ENCODE peak calls at places on chromosomes 7 and 10, in six cellular contexts. One of them, this sample, is unnamed. For H3K9me3, the result is how much of the 10 kb centered on the place peaks cover.

GRCh38 chr7:38312776-38313175 is 39.3 kb upstream of the TARP start:
- DNase-seq in A549: no peak
- DNase-seq in ovary: no peak
- DNase-seq in H1: no peak
- DNase-seq in transverse colon: no peak
- DNase-seq in tibial nerve: no peak
- DNase-seq in this sample: no peak

GRCh38 chr10:9824546-9825164 is 1193.0 kb upstream of the CELF2 start:
- DNase-seq in ovary: no peak
- DNase-seq in A549: no peak
- DNase-seq in transverse colon: no peak
- DNase-seq in tibial nerve: no peak
- DNase-seq in H1: no peak
- DNase-seq in this sample: peak

GRCh38 chr10:75405201-75406143 is 3.9 kb upstream of the ZNF503 start:
- DNase-seq in A549: no peak
- DNase-seq in ovary: peak
- DNase-seq in H1: no peak
- DNase-seq in tibial nerve: no peak
- DNase-seq in transverse colon: peak
- DNase-seq in this sample: peak

GRCh38 chr7:29140873-29141468 is 5.4 kb downstream of the CPVL start:
- DNase-seq in transverse colon: peak
- DNase-seq in H1: no peak
- DNase-seq in ovary: no peak
- DNase-seq in A549: no peak
- DNase-seq in tibial nerve: peak
- DNase-seq in this sample: no peak

GRCh38 chr10:131656009-131656408 is 244.8 kb upstream of the PPP2R2D start:
- DNase-seq in ovary: no peak
- DNase-seq in transverse colon: no peak
- DNase-seq in A549: no peak
- DNase-seq in H1: no peak
- DNase-seq in tibial nerve: no peak
- DNase-seq in this sample: peak

GRCh38 chr10:103448751-103449150 is 3.4 kb downstream of the CALHM2 start:
- DNase-seq in transverse colon: peak
- DNase-seq in tibial nerve: peak
- DNase-seq in ovary: peak
- DNase-seq in A549: no peak
- DNase-seq in H1: no peak
- DNase-seq in this sample: no peak

GRCh38 chr10:76150139-76150885 is 718.9 kb downstream of the LRMDA start:
- DNase-seq in H1: no peak
- DNase-seq in tibial nerve: no peak
- DNase-seq in A549: no peak
- DNase-seq in ovary: peak
- DNase-seq in transverse colon: no peak
- DNase-seq in this sample: peak

GRCh38 chr7:99576251-99576650 is 17.8 kb downstream of the ZNF655 start:
- DNase-seq in transverse colon: no peak
- DNase-seq in H1: no peak
- DNase-seq in A549: no peak
- DNase-seq in tibial nerve: no peak
- DNase-seq in ovary: no peak
- DNase-seq in this sample: no peak

GRCh38 chr10:18737236-18737635 is 78.0 kb downstream of the ARL5B start:
- DNase-seq in tibial nerve: no peak
- DNase-seq in ovary: no peak
- DNase-seq in transverse colon: no peak
- DNase-seq in A549: no peak
- DNase-seq in H1: no peak
- DNase-seq in this sample: no peak

GRCh38 chr7:2405601-2406345 is 2.4 kb downstream of the CHST12 start:
- DNase-seq in ovary: no peak
- DNase-seq in tibial nerve: no peak
- DNase-seq in A549: no peak
- DNase-seq in transverse colon: peak
- DNase-seq in H1: no peak
- DNase-seq in this sample: no peak

GRCh38 chr10:34247560-34247959 is 567.5 kb downstream of the PARD3 start:
- DNase-seq in ovary: no peak
- DNase-seq in H1: no peak
- DNase-seq in A549: no peak
- DNase-seq in tibial nerve: no peak
- DNase-seq in transverse colon: no peak
- DNase-seq in this sample: no peak

GRCh38 chr10:4470231-4470840 is 355.7 kb upstream of the AKR1E2 start:
- DNase-seq in A549: no peak
- DNase-seq in ovary: no peak
- DNase-seq in tibial nerve: no peak
- DNase-seq in transverse colon: no peak
- DNase-seq in H1: no peak
- DNase-seq in this sample: no peak

GRCh38 chr10:24952146-24952700 is at the start of gene PRTFDC1:
- DNase-seq in transverse colon: peak
- DNase-seq in tibial nerve: peak
- DNase-seq in A549: peak
- DNase-seq in H1: no peak
- DNase-seq in ovary: peak
- DNase-seq in this sample: peak

GRCh38 chr7:129122751-129123516 is 21.6 kb upstream of the TSPAN33 start:
- DNase-seq in ovary: no peak
- DNase-seq in A549: no peak
- DNase-seq in H1: no peak
- DNase-seq in tibial nerve: no peak
- DNase-seq in transverse colon: no peak
- DNase-seq in this sample: no peak

GRCh38 chr7:4270941-4271715 is 411.0 kb upstream of the FOXK1 start:
- DNase-seq in H1: no peak
- DNase-seq in ovary: no peak
- DNase-seq in tibial nerve: no peak
- DNase-seq in A549: no peak
- DNase-seq in transverse colon: no peak
- DNase-seq in this sample: no peak

GRCh38 chr7:82441916-82442478 is 1.6 kb downstream of the CACNA2D1 start:
- DNase-seq in tibial nerve: no peak
- DNase-seq in transverse colon: no peak
- DNase-seq in A549: no peak
- DNase-seq in H1: no peak
- DNase-seq in ovary: no peak
- DNase-seq in this sample: no peak

GRCh38 chr10:16891375-16892313 is 74.4 kb upstream of the RSU1 start:
- DNase-seq in A549: no peak
- DNase-seq in H1: peak
- DNase-seq in ovary: peak
- DNase-seq in transverse colon: peak
- DNase-seq in tibial nerve: peak
- DNase-seq in this sample: peak

GRCh38 chr10:113523628-113524027 is 29.2 kb upstream of the HABP2 start:
- DNase-seq in ovary: no peak
- DNase-seq in H1: no peak
- DNase-seq in A549: no peak
- DNase-seq in tibial nerve: no peak
- DNase-seq in transverse colon: no peak
- DNase-seq in this sample: no peak

GRCh38 chr7:22569586-22570321 is 69.8 kb upstream of the STEAP1B start:
- DNase-seq in tibial nerve: no peak
- DNase-seq in ovary: no peak
- DNase-seq in transverse colon: peak
- DNase-seq in A549: no peak
- DNase-seq in H1: no peak
- DNase-seq in this sample: no peak

DNA sequence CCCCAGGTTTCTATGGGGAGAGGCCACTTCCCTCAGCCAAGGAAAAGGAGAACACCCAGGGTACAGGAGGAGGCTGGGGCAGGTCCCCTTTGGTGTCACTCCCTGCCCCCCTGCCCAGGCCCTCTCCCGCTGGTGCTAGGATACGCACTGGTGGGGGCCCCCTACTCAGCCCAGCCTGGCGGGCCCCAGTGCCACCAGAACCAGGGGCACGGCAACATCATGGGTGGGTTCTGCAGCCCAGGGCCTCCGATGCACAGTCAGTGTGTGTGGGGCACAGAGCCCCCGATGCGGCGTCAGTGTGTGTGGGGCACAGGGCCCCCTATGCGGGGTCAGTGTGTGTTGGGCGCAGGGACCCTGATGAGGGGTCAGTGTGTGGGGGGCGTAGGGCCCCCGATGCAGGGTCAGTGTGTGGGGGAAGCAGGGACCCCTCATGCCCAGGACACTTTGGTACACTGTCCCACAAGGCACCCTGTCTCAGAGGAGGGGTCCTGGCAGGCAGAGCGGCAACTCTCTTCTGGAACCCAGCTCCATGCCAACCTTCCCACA is 23.1 kb upstream of the ZNF735 start:
- DNase-seq in H1: no peak
- DNase-seq in ovary: no peak
- DNase-seq in A549: no peak
- DNase-seq in transverse colon: no peak
- DNase-seq in tibial nerve: no peak
- DNase-seq in this sample: no peak
- H3K9me3 ChIP-seq in H1: half or more
- H3K9me3 ChIP-seq in ovary: under half
- H3K9me3 ChIP-seq in A549: under half
- H3K9me3 ChIP-seq in transverse colon: under half
- H3K9me3 ChIP-seq in tibial nerve: half or more
- H3K9me3 ChIP-seq in this sample: under half

DNA sequence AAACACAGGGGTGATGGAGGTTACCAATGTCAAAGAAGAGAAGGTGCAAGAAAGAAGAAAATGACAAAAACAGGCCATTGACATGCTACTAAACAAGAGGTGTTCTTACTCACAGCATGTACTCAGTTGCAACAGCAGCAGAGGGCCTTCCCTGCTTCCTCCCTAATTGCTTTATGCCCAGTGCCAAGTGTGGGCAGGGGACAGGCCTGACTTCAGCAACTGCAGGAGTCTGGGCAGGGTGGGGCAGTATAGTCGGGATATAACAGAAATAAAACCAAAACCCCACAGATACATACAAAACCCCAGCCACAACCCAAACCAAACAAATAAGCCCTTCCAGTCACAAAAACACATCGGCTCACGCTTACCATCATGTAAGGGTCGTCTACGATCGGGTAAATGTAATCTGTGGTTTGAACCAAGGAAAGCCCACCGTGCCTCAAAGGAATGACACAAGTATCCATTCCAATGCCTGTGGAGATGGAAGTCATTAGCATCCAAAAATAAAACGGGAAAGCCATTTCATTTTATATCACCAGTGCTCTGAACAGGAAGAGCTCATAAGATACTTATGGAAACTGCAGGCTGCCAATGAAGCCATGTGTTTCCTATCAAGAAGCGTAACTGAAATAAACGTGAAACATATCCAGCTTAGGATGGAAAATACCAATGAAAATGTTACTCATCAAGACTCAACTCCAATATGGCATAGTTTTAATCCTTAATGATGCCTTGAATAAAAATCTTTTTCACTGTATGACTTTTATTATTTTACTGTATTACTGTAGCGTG is 9.6 kb downstream of the SEPHS1 start:
- DNase-seq in ovary: no peak
- DNase-seq in tibial nerve: no peak
- DNase-seq in H1: no peak
- DNase-seq in transverse colon: peak
- DNase-seq in A549: no peak
- DNase-seq in this sample: no peak
- TF ChIP-seq EP300 in ovary: no peak
- TF ChIP-seq EP300 in tibial nerve: no peak
- TF ChIP-seq EP300 in H1: no peak
- TF ChIP-seq EP300 in transverse colon: no peak
- TF ChIP-seq EP300 in A549: no peak
- TF ChIP-seq EP300 in this sample: no peak

DNA sequence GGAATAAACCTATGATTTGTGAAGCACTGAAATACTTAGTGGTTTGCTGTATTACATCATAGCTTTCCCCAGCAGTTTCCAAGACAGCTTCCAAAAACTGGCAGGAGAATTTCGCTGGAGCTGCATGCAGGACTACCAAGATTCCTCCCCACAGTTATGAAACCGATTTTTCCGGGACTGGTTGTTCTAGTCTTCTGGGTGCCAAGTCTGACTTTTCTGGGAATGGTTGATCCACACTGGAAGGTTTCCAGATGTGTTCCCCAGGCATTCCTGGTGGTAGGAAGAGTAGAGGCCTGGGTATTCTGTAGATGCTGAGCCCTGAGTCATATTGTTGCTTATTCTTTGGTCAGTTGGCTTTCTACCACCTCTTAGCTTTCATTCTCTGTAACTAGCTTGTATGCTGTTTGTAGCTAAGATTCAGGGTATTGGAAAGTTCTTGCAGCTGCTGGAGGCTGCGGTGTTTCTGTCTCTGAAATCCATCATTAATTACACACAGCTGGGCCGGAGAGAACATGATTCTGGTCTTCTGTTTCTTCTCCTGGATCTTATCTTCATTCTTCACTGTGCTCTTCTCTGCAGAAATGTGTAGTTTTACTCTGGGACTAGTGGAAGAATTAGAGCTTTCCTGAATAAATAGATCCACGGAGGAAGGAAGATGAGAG is 6.3 kb downstream of the ABCC2 start:
- DNase-seq in H1: no peak
- DNase-seq in transverse colon: peak
- DNase-seq in tibial nerve: peak
- DNase-seq in ovary: peak
- DNase-seq in A549: no peak
- DNase-seq in this sample: no peak
- TF ChIP-seq POLR2A in H1: no peak
- TF ChIP-seq POLR2A in transverse colon: no peak
- TF ChIP-seq POLR2A in tibial nerve: no peak
- TF ChIP-seq POLR2A in ovary: no peak
- TF ChIP-seq POLR2A in A549: no peak
- TF ChIP-seq POLR2A in this sample: no peak

GRCh38 chr7:158048569-158048968 is 539.1 kb downstream of the PTPRN2 start:
- DNase-seq in H1: no peak
- DNase-seq in ovary: no peak
- DNase-seq in transverse colon: no peak
- DNase-seq in A549: no peak
- DNase-seq in tibial nerve: no peak
- DNase-seq in this sample: no peak
- H3K9me3 ChIP-seq in H1: under half
- H3K9me3 ChIP-seq in ovary: under half
- H3K9me3 ChIP-seq in transverse colon: under half
- H3K9me3 ChIP-seq in A549: under half
- H3K9me3 ChIP-seq in tibial nerve: under half
- H3K9me3 ChIP-seq in this sample: under half

GRCh38 chr7:12713625-12714435 is 26.4 kb downstream of the ARL4A start:
- DNase-seq in A549: no peak
- DNase-seq in H1: no peak
- DNase-seq in transverse colon: no peak
- DNase-seq in tibial nerve: no peak
- DNase-seq in ovary: no peak
- DNase-seq in this sample: no peak

GRCh38 chr7:12714436-12714737 is 27.0 kb downstream of the ARL4A start:
- DNase-seq in transverse colon: no peak
- DNase-seq in tibial nerve: no peak
- DNase-seq in H1: no peak
- DNase-seq in ovary: no peak
- DNase-seq in A549: no peak
- DNase-seq in this sample: no peak

GRCh38 chr7:12716722-12717121 is 29.3 kb downstream of the ARL4A start:
- DNase-seq in H1: no peak
- DNase-seq in ovary: no peak
- DNase-seq in tibial nerve: no peak
- DNase-seq in transverse colon: no peak
- DNase-seq in A549: no peak
- DNase-seq in this sample: no peak

GRCh38 chr7:12716134-12716667 is 28.8 kb downstream of the ARL4A start:
- DNase-seq in tibial nerve: no peak
- DNase-seq in ovary: no peak
- DNase-seq in H1: no peak
- DNase-seq in transverse colon: no peak
- DNase-seq in A549: no peak
- DNase-seq in this sample: no peak

GRCh38 chr7:12715372-12716133 is 28.1 kb downstream of the ARL4A start:
- DNase-seq in ovary: peak
- DNase-seq in H1: peak
- DNase-seq in A549: peak
- DNase-seq in transverse colon: peak
- DNase-seq in tibial nerve: peak
- DNase-seq in this sample: peak
- TF ChIP-seq EP300 in ovary: no peak
- TF ChIP-seq EP300 in H1: no peak
- TF ChIP-seq EP300 in A549: peak
- TF ChIP-seq EP300 in transverse colon: peak
- TF ChIP-seq EP300 in tibial nerve: peak
- TF ChIP-seq EP300 in this sample: no peak